ENCODE peak calls at places on chromosomes 6 and 20, in six cellular contexts. U, O, X, T, F and K are unnamed samples.

GRCh38 chr6:134299236-134299635 is 18.7 kb downstream of the SGK1 start:
- DNase-seq in U (peak; percentile 97), O (no peak), X (peak; percentile 77), T (no peak), F (no peak), K (no peak)

GRCh38 chr6:84546427-84546914 is 217.9 kb downstream of the TBX18 start:
- DNase-seq in U (peak; percentile 34), O (no peak), X (peak; percentile 52), T (no peak), F (peak; percentile 22), K (no peak)

GRCh38 chr6:52522655-52523054 is 54.2 kb downstream of the TRAM2 start:
- DNase-seq in U (peak; percentile 54), O (no peak), X (peak; percentile 57), T (no peak), F (no peak), K (no peak)

GRCh38 chr6:29552512-29553051 is 7.0 kb downstream of the UBD start:
- DNase-seq in U (peak; percentile 76), O (no peak), X (peak; percentile 61), T (no peak), F (no peak), K (peak; percentile 26)

GRCh38 chr6:14856177-14856576 is 389.7 kb upstream of the JARID2 start:
- DNase-seq in U (no peak), O (no peak), X (no peak), T (no peak), F (no peak), K (no peak)

GRCh38 chr20:63009044-63009961 is 2.5 kb upstream of the BHLHE23 start:
- DNase-seq in U (peak; percentile 68), O (peak; percentile 82), X (peak; percentile 44), T (peak; percentile 76), F (peak; percentile 77), K (peak; percentile 80)

GRCh38 chr6:144215402-144215931 is 65.2 kb downstream of the STX11 start:
- DNase-seq in U (peak; percentile 33), O (no peak), X (no peak), T (no peak), F (peak; percentile 31), K (peak; percentile 6)

GRCh38 chr6:2718334-2719052 is 32.2 kb downstream of the MYLK4 start:
- DNase-seq in U (peak; percentile 55), O (no peak), X (no peak), T (no peak), F (no peak), K (no peak)

GRCh38 chr6:53492860-53493634 is 51.9 kb downstream of the GCLC start:
- DNase-seq in U (peak; percentile 71), O (no peak), X (peak; percentile 81), T (no peak), F (no peak), K (no peak)

GRCh38 chr6:36126553-36127458 is 3.5 kb upstream of the MAPK13 start:
- DNase-seq in U (peak; percentile 42), O (no peak), X (peak; percentile 23), T (no peak), F (no peak), K (no peak)

GRCh38 chr6:108689279-108690161 is 128.8 kb downstream of the FOXO3 start:
- DNase-seq in U (peak; percentile 99), O (no peak), X (peak; percentile 65), T (no peak), F (peak; percentile 87), K (no peak)

GRCh38 chr20:24472426-24472825 is 3.0 kb downstream of the SYNDIG1 start:
- DNase-seq in U (no peak), O (no peak), X (no peak), T (no peak), F (no peak), K (no peak)

GRCh38 chr20:18388860-18389259 is 78.0 kb downstream of the DZANK1 start:
- DNase-seq in U (peak; percentile 62), O (no peak), X (peak; percentile 84), T (no peak), F (no peak), K (no peak)

GRCh38 chr6:71721642-71722041 is 164.7 kb upstream of the RIMS1 start:
- DNase-seq in U (no peak), O (no peak), X (peak; percentile 67), T (no peak), F (no peak), K (no peak)

GRCh38 chr6:100134703-100135102 is 140.7 kb upstream of the MCHR2 start:
- DNase-seq in U (peak; percentile 26), O (no peak), X (peak; percentile 23), T (no peak), F (no peak), K (no peak)

GRCh38 chr20:57619053-57619831 is 984 bp downstream of the ZBP1 start:
- DNase-seq in U (no peak), O (peak; percentile 37), X (no peak), T (peak; percentile 56), F (peak; percentile 50), K (peak; percentile 66)

GRCh38 chr20:48102821-48103635 is 317.7 kb upstream of the SULF2 start:
- DNase-seq in U (peak; percentile 87), O (no peak), X (peak; percentile 2), T (no peak), F (no peak), K (no peak)